ENCODE peak calls at places on chromosomes 1 and 21, in seven cellular contexts. One of them, this sample, is unnamed.

GRCh38 chr1:204751883-204752687 is 66.5 kb upstream of the LRRN2 start:
- DNase-seq in uterus: no peak
- DNase-seq in fibroblast of lung: no peak
- DNase-seq in IMR-90: no peak
- DNase-seq in HCT116: peak
- DNase-seq in upper lobe of right lung: no peak
- DNase-seq in pancreas: no peak
- DNase-seq in this sample: no peak

GRCh38 chr1:203666621-203667020 is 40.0 kb downstream of the ATP2B4 start:
- DNase-seq in uterus: no peak
- DNase-seq in fibroblast of lung: peak
- DNase-seq in IMR-90: no peak
- DNase-seq in HCT116: no peak
- DNase-seq in upper lobe of right lung: no peak
- DNase-seq in pancreas: no peak
- DNase-seq in this sample: peak

GRCh38 chr1:41557751-41558455 is 73.4 kb upstream of the EDN2 start:
- DNase-seq in uterus: no peak
- DNase-seq in fibroblast of lung: no peak
- DNase-seq in IMR-90: no peak
- DNase-seq in HCT116: no peak
- DNase-seq in upper lobe of right lung: no peak
- DNase-seq in pancreas: no peak
- DNase-seq in this sample: no peak

GRCh38 chr1:243942196-243943150 is 92.4 kb upstream of the AKT3 start:
- DNase-seq in uterus: no peak
- DNase-seq in fibroblast of lung: peak
- DNase-seq in IMR-90: no peak
- DNase-seq in HCT116: no peak
- DNase-seq in upper lobe of right lung: no peak
- DNase-seq in pancreas: no peak
- DNase-seq in this sample: no peak

GRCh38 chr1:227270554-227270953 is 47.7 kb downstream of the CDC42BPA start:
- DNase-seq in uterus: no peak
- DNase-seq in fibroblast of lung: no peak
- DNase-seq in IMR-90: no peak
- DNase-seq in HCT116: no peak
- DNase-seq in upper lobe of right lung: no peak
- DNase-seq in pancreas: no peak
- DNase-seq in this sample: no peak

GRCh38 chr21:33325222-33326067 is 675 bp downstream of the IFNAR1 start:
- DNase-seq in uterus: peak
- DNase-seq in fibroblast of lung: peak
- DNase-seq in IMR-90: peak
- DNase-seq in HCT116: no peak
- DNase-seq in upper lobe of right lung: peak
- DNase-seq in pancreas: peak
- DNase-seq in this sample: peak

GRCh38 chr1:2033165-2033564 is 14.0 kb downstream of the GABRD start:
- DNase-seq in uterus: no peak
- DNase-seq in fibroblast of lung: no peak
- DNase-seq in IMR-90: no peak
- DNase-seq in HCT116: no peak
- DNase-seq in upper lobe of right lung: no peak
- DNase-seq in pancreas: no peak
- DNase-seq in this sample: no peak

GRCh38 chr1:232428781-232429530 is 201.0 kb downstream of the SIPA1L2 start:
- DNase-seq in uterus: no peak
- DNase-seq in fibroblast of lung: peak
- DNase-seq in IMR-90: peak
- DNase-seq in HCT116: no peak
- DNase-seq in upper lobe of right lung: no peak
- DNase-seq in pancreas: no peak
- DNase-seq in this sample: peak

GRCh38 chr1:22491995-22492726 is 40.5 kb downstream of the ZBTB40 start:
- DNase-seq in uterus: no peak
- DNase-seq in fibroblast of lung: no peak
- DNase-seq in IMR-90: no peak
- DNase-seq in HCT116: no peak
- DNase-seq in upper lobe of right lung: no peak
- DNase-seq in pancreas: no peak
- DNase-seq in this sample: no peak

GRCh38 chr1:204420039-204421004 is 8.7 kb upstream of the PPP1R15B start:
- DNase-seq in uterus: no peak
- DNase-seq in fibroblast of lung: no peak
- DNase-seq in IMR-90: peak
- DNase-seq in HCT116: no peak
- DNase-seq in upper lobe of right lung: no peak
- DNase-seq in pancreas: no peak
- DNase-seq in this sample: no peak

GRCh38 chr1:175146535-175147213 is 45.9 kb downstream of the KIAA0040 start:
- DNase-seq in uterus: peak
- DNase-seq in fibroblast of lung: peak
- DNase-seq in IMR-90: peak
- DNase-seq in HCT116: peak
- DNase-seq in upper lobe of right lung: peak
- DNase-seq in pancreas: peak
- DNase-seq in this sample: peak

GRCh38 chr1:167821969-167822685 is 91.8 kb downstream of the ADCY10 start:
- DNase-seq in uterus: no peak
- DNase-seq in fibroblast of lung: peak
- DNase-seq in IMR-90: peak
- DNase-seq in HCT116: no peak
- DNase-seq in upper lobe of right lung: no peak
- DNase-seq in pancreas: no peak
- DNase-seq in this sample: no peak

GRCh38 chr1:147167361-147167760 is 4.9 kb downstream of the PRKAB2 start:
- DNase-seq in uterus: no peak
- DNase-seq in fibroblast of lung: peak
- DNase-seq in IMR-90: peak
- DNase-seq in HCT116: peak
- DNase-seq in upper lobe of right lung: no peak
- DNase-seq in pancreas: no peak
- DNase-seq in this sample: peak

GRCh38 chr1:18855573-18855972 is 3.9 kb downstream of the TAS1R2 start:
- DNase-seq in uterus: no peak
- DNase-seq in fibroblast of lung: no peak
- DNase-seq in IMR-90: no peak
- DNase-seq in HCT116: no peak
- DNase-seq in upper lobe of right lung: peak
- DNase-seq in pancreas: no peak
- DNase-seq in this sample: no peak

GRCh38 chr1:153547560-153548551 is 1.2 kb downstream of the S100A3 start:
- DNase-seq in uterus: no peak
- DNase-seq in fibroblast of lung: no peak
- DNase-seq in IMR-90: no peak
- DNase-seq in HCT116: no peak
- DNase-seq in upper lobe of right lung: peak
- DNase-seq in pancreas: no peak
- DNase-seq in this sample: no peak
- H3K4me3 ChIP-seq in uterus: no peak
- H3K4me3 ChIP-seq in fibroblast of lung: no peak
- H3K4me3 ChIP-seq in IMR-90: no peak
- H3K4me3 ChIP-seq in HCT116: no peak
- H3K4me3 ChIP-seq in upper lobe of right lung: no peak
- H3K4me3 ChIP-seq in pancreas: no peak
- H3K4me3 ChIP-seq in this sample: no peak

GRCh38 chr1:3807769-3808168 is 11.5 kb upstream of the LRRC47 start:
- DNase-seq in uterus: no peak
- DNase-seq in fibroblast of lung: no peak
- DNase-seq in IMR-90: no peak
- DNase-seq in HCT116: no peak
- DNase-seq in upper lobe of right lung: no peak
- DNase-seq in pancreas: no peak
- DNase-seq in this sample: no peak
- TF ChIP-seq CTCF in uterus: no peak
- TF ChIP-seq CTCF in fibroblast of lung: no peak
- TF ChIP-seq CTCF in IMR-90: no peak
- TF ChIP-seq CTCF in HCT116: no peak
- TF ChIP-seq CTCF in upper lobe of right lung: no peak
- TF ChIP-seq CTCF in pancreas: no peak
- TF ChIP-seq CTCF in this sample: no peak

DNA sequence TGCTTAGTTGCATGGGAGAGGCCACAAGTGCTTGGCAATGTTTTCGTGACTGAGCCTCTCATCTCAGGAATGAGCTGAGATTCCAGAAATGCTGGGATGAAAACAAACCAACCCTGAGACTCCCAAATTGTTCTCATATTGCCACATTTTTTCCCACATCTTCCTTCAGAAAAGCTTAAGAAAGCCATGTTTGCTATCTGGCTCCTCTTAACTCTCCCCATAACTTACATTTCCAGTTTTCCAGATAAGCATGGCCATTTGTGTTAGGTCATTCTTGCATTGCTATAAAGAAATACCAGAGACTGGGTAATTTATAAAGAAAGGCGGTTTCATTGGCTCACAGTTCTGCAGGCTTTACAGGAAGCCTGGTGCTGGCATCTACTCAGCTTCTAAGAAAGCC is 17.2 kb downstream of the DSCAM start:
- DNase-seq in uterus: no peak
- DNase-seq in fibroblast of lung: peak
- DNase-seq in IMR-90: no peak
- DNase-seq in HCT116: no peak
- DNase-seq in upper lobe of right lung: no peak
- DNase-seq in pancreas: no peak
- DNase-seq in this sample: no peak
- H3K4me3 ChIP-seq in uterus: no peak
- H3K4me3 ChIP-seq in fibroblast of lung: no peak
- H3K4me3 ChIP-seq in IMR-90: no peak
- H3K4me3 ChIP-seq in HCT116: no peak
- H3K4me3 ChIP-seq in upper lobe of right lung: no peak
- H3K4me3 ChIP-seq in pancreas: no peak
- H3K4me3 ChIP-seq in this sample: no peak

GRCh38 chr1:230626274-230626673 is 16.0 kb upstream of the COG2 start:
- DNase-seq in uterus: no peak
- DNase-seq in fibroblast of lung: no peak
- DNase-seq in IMR-90: no peak
- DNase-seq in HCT116: no peak
- DNase-seq in upper lobe of right lung: no peak
- DNase-seq in pancreas: no peak
- DNase-seq in this sample: no peak

GRCh38 chr1:230632273-230632873 is 9.9 kb upstream of the COG2 start:
- DNase-seq in uterus: no peak
- DNase-seq in fibroblast of lung: peak
- DNase-seq in IMR-90: peak
- DNase-seq in HCT116: peak
- DNase-seq in upper lobe of right lung: no peak
- DNase-seq in pancreas: no peak
- DNase-seq in this sample: no peak

GRCh38 chr1:230627767-230628166 is 14.5 kb upstream of the COG2 start:
- DNase-seq in uterus: no peak
- DNase-seq in fibroblast of lung: no peak
- DNase-seq in IMR-90: no peak
- DNase-seq in HCT116: no peak
- DNase-seq in upper lobe of right lung: no peak
- DNase-seq in pancreas: no peak
- DNase-seq in this sample: no peak

GRCh38 chr1:230631477-230631876 is 10.8 kb upstream of the COG2 start:
- DNase-seq in uterus: no peak
- DNase-seq in fibroblast of lung: no peak
- DNase-seq in IMR-90: no peak
- DNase-seq in HCT116: no peak
- DNase-seq in upper lobe of right lung: no peak
- DNase-seq in pancreas: no peak
- DNase-seq in this sample: no peak

DNA sequence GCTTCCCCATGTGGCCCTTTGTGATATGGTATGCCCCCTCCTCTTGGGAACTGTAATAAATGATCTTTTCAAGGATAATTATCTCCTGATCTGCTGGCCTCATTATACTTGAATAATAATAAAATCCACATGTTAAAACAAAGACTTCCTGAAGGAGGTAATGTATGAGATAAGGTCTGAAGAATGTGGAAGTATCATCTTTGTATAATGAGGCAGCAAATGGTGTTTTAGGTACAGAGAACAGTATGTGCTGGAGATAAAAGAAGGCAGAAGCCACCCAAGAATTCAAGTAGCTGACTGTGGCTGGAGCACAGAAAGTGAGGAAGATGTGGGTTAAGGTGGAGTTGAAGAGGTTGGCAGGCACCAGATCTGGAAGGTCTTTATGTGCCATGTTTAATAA is 12.8 kb upstream of the COG2 start:
- DNase-seq in uterus: no peak
- DNase-seq in fibroblast of lung: peak
- DNase-seq in IMR-90: no peak
- DNase-seq in HCT116: no peak
- DNase-seq in upper lobe of right lung: no peak
- DNase-seq in pancreas: no peak
- DNase-seq in this sample: no peak
- TF ChIP-seq CTCF in uterus: no peak
- TF ChIP-seq CTCF in fibroblast of lung: no peak
- TF ChIP-seq CTCF in IMR-90: no peak
- TF ChIP-seq CTCF in HCT116: no peak
- TF ChIP-seq CTCF in upper lobe of right lung: no peak
- TF ChIP-seq CTCF in pancreas: no peak
- TF ChIP-seq CTCF in this sample: no peak

This sample was measured in astrocyte of the spinal cord.